ENCODE peak calls at places on chromosomes 2 and 18, in seven cellular contexts. One of them, this sample, is unnamed.

GRCh38 chr2:238170386-238171071 is 11.8 kb downstream of the ERFE start:
- DNase-seq in body of pancreas: no peak
- DNase-seq in neuronal stem cell: no peak
- DNase-seq in stomach: no peak
- DNase-seq in upper lobe of right lung: peak; percentile 61
- DNase-seq in mucosa of descending colon: no peak
- DNase-seq in brain microvascular endothelial cell: no peak
- DNase-seq in this sample: no peak

GRCh38 chr2:69202323-69202722 is 184.7 kb downstream of the GFPT1 start:
- DNase-seq in body of pancreas: no peak
- DNase-seq in neuronal stem cell: no peak
- DNase-seq in stomach: no peak
- DNase-seq in upper lobe of right lung: no peak
- DNase-seq in mucosa of descending colon: no peak
- DNase-seq in brain microvascular endothelial cell: no peak
- DNase-seq in this sample: no peak

GRCh38 chr2:75375646-75376582 is 176.6 kb upstream of the TACR1 start:
- DNase-seq in body of pancreas: no peak
- DNase-seq in neuronal stem cell: no peak
- DNase-seq in stomach: no peak
- DNase-seq in upper lobe of right lung: no peak
- DNase-seq in mucosa of descending colon: no peak
- DNase-seq in brain microvascular endothelial cell: peak; percentile 0
- DNase-seq in this sample: no peak

GRCh38 chr18:70693196-70693595 is 404.4 kb downstream of the SOCS6 start:
- DNase-seq in body of pancreas: no peak
- DNase-seq in neuronal stem cell: peak; percentile 4
- DNase-seq in stomach: no peak
- DNase-seq in upper lobe of right lung: no peak
- DNase-seq in mucosa of descending colon: no peak
- DNase-seq in brain microvascular endothelial cell: peak; percentile 22
- DNase-seq in this sample: no peak

GRCh38 chr2:120599064-120599463 is 136.6 kb upstream of the GLI2 start:
- DNase-seq in body of pancreas: no peak
- DNase-seq in neuronal stem cell: no peak
- DNase-seq in stomach: no peak
- DNase-seq in upper lobe of right lung: peak; percentile 72
- DNase-seq in mucosa of descending colon: peak; percentile 22
- DNase-seq in brain microvascular endothelial cell: no peak
- DNase-seq in this sample: no peak

GRCh38 chr2:222176890-222177289 is 121.9 kb downstream of the PAX3 start:
- DNase-seq in body of pancreas: no peak
- DNase-seq in neuronal stem cell: peak; percentile 68
- DNase-seq in stomach: no peak
- DNase-seq in upper lobe of right lung: no peak
- DNase-seq in mucosa of descending colon: no peak
- DNase-seq in brain microvascular endothelial cell: no peak
- DNase-seq in this sample: no peak

GRCh38 chr2:172098287-172098649 is 4.4 kb downstream of the DLX2 start:
- DNase-seq in body of pancreas: no peak
- DNase-seq in neuronal stem cell: no peak
- DNase-seq in stomach: no peak
- DNase-seq in upper lobe of right lung: no peak
- DNase-seq in mucosa of descending colon: no peak
- DNase-seq in brain microvascular endothelial cell: no peak
- DNase-seq in this sample: no peak

GRCh38 chr18:74381621-74382350 is 66.1 kb downstream of the C18orf63 start:
- DNase-seq in body of pancreas: no peak
- DNase-seq in neuronal stem cell: no peak
- DNase-seq in stomach: no peak
- DNase-seq in upper lobe of right lung: no peak
- DNase-seq in mucosa of descending colon: no peak
- DNase-seq in brain microvascular endothelial cell: no peak
- DNase-seq in this sample: no peak

GRCh38 chr2:80303825-80304521 is 579 bp downstream of the LRRTM1 start:
- DNase-seq in body of pancreas: no peak
- DNase-seq in neuronal stem cell: no peak
- DNase-seq in stomach: no peak
- DNase-seq in upper lobe of right lung: peak; percentile 60
- DNase-seq in mucosa of descending colon: peak; percentile 38
- DNase-seq in brain microvascular endothelial cell: no peak
- DNase-seq in this sample: no peak

GRCh38 chr2:49044680-49045079 is 109.6 kb downstream of the FSHR start:
- DNase-seq in body of pancreas: no peak
- DNase-seq in neuronal stem cell: peak; percentile 32
- DNase-seq in stomach: no peak
- DNase-seq in upper lobe of right lung: no peak
- DNase-seq in mucosa of descending colon: no peak
- DNase-seq in brain microvascular endothelial cell: no peak
- DNase-seq in this sample: no peak

GRCh38 chr2:135916232-135916631 is 40.0 kb upstream of the MCM6 start:
- DNase-seq in body of pancreas: no peak
- DNase-seq in neuronal stem cell: peak; percentile 11
- DNase-seq in stomach: no peak
- DNase-seq in upper lobe of right lung: no peak
- DNase-seq in mucosa of descending colon: no peak
- DNase-seq in brain microvascular endothelial cell: no peak
- DNase-seq in this sample: no peak

GRCh38 chr2:20985061-20985460 is 58.8 kb downstream of the APOB start:
- DNase-seq in body of pancreas: no peak
- DNase-seq in neuronal stem cell: peak; percentile 9
- DNase-seq in stomach: no peak
- DNase-seq in upper lobe of right lung: no peak
- DNase-seq in mucosa of descending colon: no peak
- DNase-seq in brain microvascular endothelial cell: no peak
- DNase-seq in this sample: no peak

GRCh38 chr2:841036-841435 is 109.6 kb upstream of the SNTG2 start:
- DNase-seq in body of pancreas: no peak
- DNase-seq in neuronal stem cell: no peak
- DNase-seq in stomach: no peak
- DNase-seq in upper lobe of right lung: no peak
- DNase-seq in mucosa of descending colon: no peak
- DNase-seq in brain microvascular endothelial cell: no peak
- DNase-seq in this sample: no peak

GRCh38 chr2:204150695-204151240 is 214.2 kb downstream of the ICOS start:
- DNase-seq in body of pancreas: peak; percentile 32
- DNase-seq in neuronal stem cell: no peak
- DNase-seq in stomach: no peak
- DNase-seq in upper lobe of right lung: no peak
- DNase-seq in mucosa of descending colon: no peak
- DNase-seq in brain microvascular endothelial cell: no peak
- DNase-seq in this sample: no peak

GRCh38 chr18:75240433-75240832 is 29.8 kb downstream of the TSHZ1 start:
- DNase-seq in body of pancreas: no peak
- DNase-seq in neuronal stem cell: no peak
- DNase-seq in stomach: no peak
- DNase-seq in upper lobe of right lung: no peak
- DNase-seq in mucosa of descending colon: no peak
- DNase-seq in brain microvascular endothelial cell: no peak
- DNase-seq in this sample: no peak

GRCh38 chr18:10525563-10526210 is at the start of gene NAPG:
- DNase-seq in body of pancreas: peak; percentile 93
- DNase-seq in neuronal stem cell: peak; percentile 79
- DNase-seq in stomach: peak; percentile 92
- DNase-seq in upper lobe of right lung: peak; percentile 96
- DNase-seq in mucosa of descending colon: peak; percentile 95
- DNase-seq in brain microvascular endothelial cell: peak; percentile 86
- DNase-seq in this sample: peak; percentile 58

GRCh38 chr18:10530852-10531251 is 5.0 kb downstream of the NAPG start:
- DNase-seq in body of pancreas: no peak
- DNase-seq in neuronal stem cell: no peak
- DNase-seq in stomach: no peak
- DNase-seq in upper lobe of right lung: no peak
- DNase-seq in mucosa of descending colon: no peak
- DNase-seq in brain microvascular endothelial cell: no peak
- DNase-seq in this sample: no peak

GRCh38 chr18:10524507-10525425 is 1.1 kb upstream of the NAPG start:
- DNase-seq in body of pancreas: peak; percentile 47
- DNase-seq in neuronal stem cell: no peak
- DNase-seq in stomach: no peak
- DNase-seq in upper lobe of right lung: no peak
- DNase-seq in mucosa of descending colon: no peak
- DNase-seq in brain microvascular endothelial cell: no peak
- DNase-seq in this sample: no peak

GRCh38 chr18:10526211-10526949 is 553 bp downstream of the NAPG start:
- DNase-seq in body of pancreas: peak; percentile 46
- DNase-seq in neuronal stem cell: peak; percentile 46
- DNase-seq in stomach: peak; percentile 55
- DNase-seq in upper lobe of right lung: peak; percentile 86
- DNase-seq in mucosa of descending colon: peak; percentile 85
- DNase-seq in brain microvascular endothelial cell: peak; percentile 18
- DNase-seq in this sample: no peak

GRCh38 chr18:10528439-10528838 is 2.6 kb downstream of the NAPG start:
- DNase-seq in body of pancreas: no peak
- DNase-seq in neuronal stem cell: no peak
- DNase-seq in stomach: no peak
- DNase-seq in upper lobe of right lung: no peak
- DNase-seq in mucosa of descending colon: no peak
- DNase-seq in brain microvascular endothelial cell: no peak
- DNase-seq in this sample: no peak
- H3K4me3 ChIP-seq in body of pancreas: no peak overlapping the region
- H3K4me3 ChIP-seq in neuronal stem cell: no peak overlapping the region
- H3K4me3 ChIP-seq in stomach: no peak overlapping the region
- H3K4me3 ChIP-seq in upper lobe of right lung: no peak overlapping the region
- H3K4me3 ChIP-seq in mucosa of descending colon: no peak overlapping the region
- H3K4me3 ChIP-seq in brain microvascular endothelial cell: no peak overlapping the region
- H3K4me3 ChIP-seq in this sample: no peak overlapping the region

GRCh38 chr18:11149441-11150270 is at the start of gene PIEZO2:
- DNase-seq in body of pancreas: peak; percentile 51
- DNase-seq in neuronal stem cell: peak; percentile 83
- DNase-seq in stomach: peak; percentile 29
- DNase-seq in upper lobe of right lung: peak; percentile 79
- DNase-seq in mucosa of descending colon: peak; percentile 54
- DNase-seq in brain microvascular endothelial cell: peak; percentile 69
- DNase-seq in this sample: no peak
- H3K4me3 ChIP-seq in body of pancreas: no peak within 1 kb of the TSS
- H3K4me3 ChIP-seq in neuronal stem cell: peak within 1 kb of the TSS; percentile 49
- H3K4me3 ChIP-seq in stomach: peak within 1 kb of the TSS; percentile 58
- H3K4me3 ChIP-seq in upper lobe of right lung: peak within 1 kb of the TSS; percentile 51
- H3K4me3 ChIP-seq in mucosa of descending colon: no peak within 1 kb of the TSS
- H3K4me3 ChIP-seq in brain microvascular endothelial cell: peak within 1 kb of the TSS; percentile 69
- H3K4me3 ChIP-seq in this sample: peak within 1 kb of the TSS; percentile 27

GRCh38 chr18:57428221-57429150 is 6.7 kb upstream of the ONECUT2 start:
- DNase-seq in body of pancreas: no peak
- DNase-seq in neuronal stem cell: peak; percentile 23
- DNase-seq in stomach: no peak
- DNase-seq in upper lobe of right lung: no peak
- DNase-seq in mucosa of descending colon: peak; percentile 25
- DNase-seq in brain microvascular endothelial cell: no peak
- DNase-seq in this sample: no peak
- H3K4me3 ChIP-seq in body of pancreas: no peak overlapping the region
- H3K4me3 ChIP-seq in neuronal stem cell: no peak overlapping the region
- H3K4me3 ChIP-seq in stomach: peak overlapping the region; percentile 34
- H3K4me3 ChIP-seq in upper lobe of right lung: no peak overlapping the region
- H3K4me3 ChIP-seq in mucosa of descending colon: no peak overlapping the region
- H3K4me3 ChIP-seq in brain microvascular endothelial cell: no peak overlapping the region
- H3K4me3 ChIP-seq in this sample: no peak overlapping the region

DNA sequence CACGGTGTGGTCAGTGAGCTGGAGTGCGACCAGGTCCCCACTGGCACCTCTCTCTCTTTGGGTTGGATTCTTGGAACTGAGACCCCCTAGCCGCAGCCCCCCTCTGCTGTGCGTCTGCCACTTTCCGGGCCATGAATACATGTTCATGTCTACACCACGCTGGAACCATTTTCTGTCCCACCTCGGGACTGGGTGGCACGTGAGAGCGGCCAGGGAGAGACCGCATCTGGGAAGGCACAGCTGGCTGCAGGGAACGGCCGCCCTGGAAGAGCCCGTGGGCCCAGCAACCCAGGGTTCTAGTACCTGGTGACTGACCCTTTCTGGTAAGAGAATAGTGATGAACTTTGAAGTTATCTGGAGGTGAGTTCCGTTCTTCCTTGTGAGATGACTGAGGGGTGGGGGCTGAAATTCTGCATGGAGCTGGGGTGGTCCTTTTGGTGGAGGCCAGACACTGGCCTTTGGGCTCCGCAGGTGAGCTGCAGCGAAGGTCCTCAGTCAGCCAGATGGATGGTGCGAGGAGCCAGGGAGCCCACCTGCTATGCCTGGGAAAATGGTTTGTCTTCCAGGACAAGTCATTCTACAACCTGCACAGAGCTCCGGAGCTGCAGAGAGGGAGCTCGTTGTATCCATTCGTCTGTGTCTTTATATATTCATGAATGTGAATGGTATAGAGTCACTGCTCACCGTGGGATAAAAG is 223.6 kb downstream of the NDUFA10 start:
- DNase-seq in body of pancreas: no peak
- DNase-seq in neuronal stem cell: no peak
- DNase-seq in stomach: peak; percentile 20
- DNase-seq in upper lobe of right lung: peak; percentile 23
- DNase-seq in mucosa of descending colon: no peak
- DNase-seq in brain microvascular endothelial cell: no peak
- DNase-seq in this sample: no peak
- H3K4me3 ChIP-seq in body of pancreas: no peak overlapping the region
- H3K4me3 ChIP-seq in neuronal stem cell: no peak overlapping the region
- H3K4me3 ChIP-seq in stomach: no peak overlapping the region
- H3K4me3 ChIP-seq in upper lobe of right lung: no peak overlapping the region
- H3K4me3 ChIP-seq in mucosa of descending colon: no peak overlapping the region
- H3K4me3 ChIP-seq in brain microvascular endothelial cell: no peak overlapping the region
- H3K4me3 ChIP-seq in this sample: no peak overlapping the region

GRCh38 chr2:104976603-104977120 is 61.2 kb upstream of the MRPS9 start:
- DNase-seq in body of pancreas: no peak
- DNase-seq in neuronal stem cell: no peak
- DNase-seq in stomach: no peak
- DNase-seq in upper lobe of right lung: no peak
- DNase-seq in mucosa of descending colon: no peak
- DNase-seq in brain microvascular endothelial cell: no peak
- DNase-seq in this sample: no peak
- H3K4me3 ChIP-seq in body of pancreas: no peak overlapping the region
- H3K4me3 ChIP-seq in neuronal stem cell: no peak overlapping the region
- H3K4me3 ChIP-seq in stomach: no peak overlapping the region
- H3K4me3 ChIP-seq in upper lobe of right lung: no peak overlapping the region
- H3K4me3 ChIP-seq in mucosa of descending colon: no peak overlapping the region
- H3K4me3 ChIP-seq in brain microvascular endothelial cell: no peak overlapping the region
- H3K4me3 ChIP-seq in this sample: no peak overlapping the region